ENCODE peak calls at places on chromosomes 2 and 18, in five cellular contexts. One of them, this sample, is unnamed.

GRCh38 chr2:165791811-165792454 is 2.1 kb downstream of the GALNT3 start:
- DNase-seq in WTC11: no peak
- DNase-seq in GM20000: no peak
- DNase-seq in lung: no peak
- DNase-seq in ovary: no peak
- DNase-seq in this sample: no peak

GRCh38 chr2:33426666-33427231 is 49.7 kb upstream of the RASGRP3 start:
- DNase-seq in WTC11: no peak
- DNase-seq in GM20000: no peak
- DNase-seq in lung: peak; percentile 77
- DNase-seq in ovary: no peak
- DNase-seq in this sample: no peak

GRCh38 chr18:27004056-27004829 is 138.7 kb upstream of the AQP4 start:
- DNase-seq in WTC11: no peak
- DNase-seq in GM20000: peak; percentile 7
- DNase-seq in lung: no peak
- DNase-seq in ovary: no peak
- DNase-seq in this sample: no peak

GRCh38 chr18:47334966-47335365 is 83.5 kb upstream of the SKOR2 start:
- DNase-seq in WTC11: no peak
- DNase-seq in GM20000: no peak
- DNase-seq in lung: no peak
- DNase-seq in ovary: no peak
- DNase-seq in this sample: no peak

GRCh38 chr2:95023222-95023597 is 2.3 kb upstream of the MAL start:
- DNase-seq in WTC11: no peak
- DNase-seq in GM20000: peak; percentile 71
- DNase-seq in lung: no peak
- DNase-seq in ovary: no peak
- DNase-seq in this sample: no peak

GRCh38 chr2:39326644-39327043 is 82.9 kb upstream of the CDKL4 start:
- DNase-seq in WTC11: no peak
- DNase-seq in GM20000: no peak
- DNase-seq in lung: no peak
- DNase-seq in ovary: no peak
- DNase-seq in this sample: no peak

GRCh38 chr2:71589763-71590162 is 136.4 kb downstream of the DYSF start:
- DNase-seq in WTC11: no peak
- DNase-seq in GM20000: no peak
- DNase-seq in lung: no peak
- DNase-seq in ovary: no peak
- DNase-seq in this sample: no peak

GRCh38 chr2:236871500-236872001 is 214.1 kb upstream of the COPS8 start:
- DNase-seq in WTC11: no peak
- DNase-seq in GM20000: no peak
- DNase-seq in lung: peak; percentile 45
- DNase-seq in ovary: no peak
- DNase-seq in this sample: peak; percentile 82

GRCh38 chr2:177275671-177276070 is 11.1 kb upstream of the NFE2L2 start:
- DNase-seq in WTC11: no peak
- DNase-seq in GM20000: no peak
- DNase-seq in lung: no peak
- DNase-seq in ovary: no peak
- DNase-seq in this sample: no peak

GRCh38 chr2:19540739-19541503 is 182.5 kb upstream of the OSR1 start:
- DNase-seq in WTC11: no peak
- DNase-seq in GM20000: no peak
- DNase-seq in lung: no peak
- DNase-seq in ovary: no peak
- DNase-seq in this sample: no peak

GRCh38 chr2:133362061-133362476 is 206.2 kb downstream of the NCKAP5 start:
- DNase-seq in WTC11: no peak
- DNase-seq in GM20000: no peak
- DNase-seq in lung: no peak
- DNase-seq in ovary: no peak
- DNase-seq in this sample: no peak

GRCh38 chr18:7789853-7790552 is 222.9 kb downstream of the PTPRM start:
- DNase-seq in WTC11: peak; percentile 27
- DNase-seq in GM20000: peak; percentile 5
- DNase-seq in lung: no peak
- DNase-seq in ovary: no peak
- DNase-seq in this sample: no peak

GRCh38 chr2:230011617-230012016 is 57.1 kb downstream of the SLC16A14 start:
- DNase-seq in WTC11: no peak
- DNase-seq in GM20000: no peak
- DNase-seq in lung: no peak
- DNase-seq in ovary: no peak
- DNase-seq in this sample: no peak

GRCh38 chr2:216653093-216653799 is 20.0 kb downstream of the IGFBP2 start:
- DNase-seq in WTC11: no peak
- DNase-seq in GM20000: no peak
- DNase-seq in lung: no peak
- DNase-seq in ovary: no peak
- DNase-seq in this sample: no peak

GRCh38 chr2:237731663-237732062 is 66.9 kb upstream of the RBM44 start:
- DNase-seq in WTC11: no peak
- DNase-seq in GM20000: no peak
- DNase-seq in lung: no peak
- DNase-seq in ovary: no peak
- DNase-seq in this sample: peak; percentile 82

GRCh38 chr2:24132543-24132942 is 9.3 kb downstream of the FAM228B start:
- DNase-seq in WTC11: no peak
- DNase-seq in GM20000: no peak
- DNase-seq in lung: no peak
- DNase-seq in ovary: no peak
- DNase-seq in this sample: no peak

GRCh38 chr2:190563109-190563508 is 28.6 kb upstream of the NEMP2 start:
- DNase-seq in WTC11: no peak
- DNase-seq in GM20000: no peak
- DNase-seq in lung: no peak
- DNase-seq in ovary: no peak
- DNase-seq in this sample: no peak

GRCh38 chr18:7514796-7515440 is 52.2 kb upstream of the PTPRM start:
- DNase-seq in WTC11: no peak
- DNase-seq in GM20000: no peak
- DNase-seq in lung: no peak
- DNase-seq in ovary: no peak
- DNase-seq in this sample: no peak

GRCh38 chr2:11784747-11785610 is 38.5 kb downstream of the LPIN1 start:
- DNase-seq in WTC11: peak; percentile 80
- DNase-seq in GM20000: peak; percentile 72
- DNase-seq in lung: no peak
- DNase-seq in ovary: peak; percentile 65
- DNase-seq in this sample: no peak

GRCh38 chr2:227407601-227408089 is 19.9 kb upstream of the SCYGR1 start:
- DNase-seq in WTC11: no peak
- DNase-seq in GM20000: no peak
- DNase-seq in lung: peak; percentile 60
- DNase-seq in ovary: no peak
- DNase-seq in this sample: no peak

GRCh38 chr2:51919395-51919794 is 887.5 kb upstream of the NRXN1 start:
- DNase-seq in WTC11: no peak
- DNase-seq in GM20000: no peak
- DNase-seq in lung: no peak
- DNase-seq in ovary: no peak
- DNase-seq in this sample: no peak

GRCh38 chr2:163347982-163348842 is 387.6 kb downstream of the FIGN start:
- DNase-seq in WTC11: peak; percentile 84
- DNase-seq in GM20000: no peak
- DNase-seq in lung: peak; percentile 52
- DNase-seq in ovary: peak; percentile 51
- DNase-seq in this sample: peak; percentile 92
- TF ChIP-seq CTCF in WTC11: no peak
- TF ChIP-seq CTCF in GM20000: no peak
- TF ChIP-seq CTCF in lung: no peak
- TF ChIP-seq CTCF in ovary: no peak
- TF ChIP-seq CTCF in this sample: no peak

DNA sequence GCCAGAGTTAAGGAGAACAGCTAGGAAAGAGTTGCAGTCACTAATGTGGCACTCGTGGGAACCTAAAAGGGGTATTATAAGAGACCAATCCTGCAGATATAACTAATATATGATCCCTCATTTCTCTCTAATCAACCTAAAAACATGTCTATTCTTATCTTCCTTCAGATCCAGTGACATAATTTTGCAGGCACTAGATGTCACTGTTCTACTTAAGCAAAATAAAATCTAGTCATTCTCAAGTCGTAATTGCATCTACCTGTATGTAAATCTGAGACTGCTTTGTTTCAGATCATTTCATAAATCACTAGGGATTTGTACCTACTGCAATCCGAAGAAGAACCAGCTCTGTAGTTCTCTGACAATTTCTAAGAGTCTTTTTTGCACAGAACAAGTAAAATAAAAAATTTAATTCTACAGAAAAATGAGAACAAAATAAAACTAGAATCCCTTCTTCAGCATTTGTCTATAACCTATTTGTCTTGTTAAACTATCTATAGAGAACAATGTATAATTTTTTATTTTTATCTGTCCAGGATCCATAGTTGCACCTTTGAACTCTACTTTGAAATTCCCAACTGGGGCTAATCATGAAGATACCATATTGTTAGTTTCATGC is 56.5 kb upstream of the ERBB4 start:
- DNase-seq in WTC11: no peak
- DNase-seq in GM20000: peak; percentile 7
- DNase-seq in lung: no peak
- DNase-seq in ovary: no peak
- DNase-seq in this sample: no peak
- TF ChIP-seq CTCF in WTC11: no peak
- TF ChIP-seq CTCF in GM20000: no peak
- TF ChIP-seq CTCF in lung: no peak
- TF ChIP-seq CTCF in ovary: no peak
- TF ChIP-seq CTCF in this sample: peak; percentile 46

GRCh38 chr2:222610746-222611145 is 45.1 kb downstream of the FARSB start:
- DNase-seq in WTC11: no peak
- DNase-seq in GM20000: no peak
- DNase-seq in lung: no peak
- DNase-seq in ovary: no peak
- DNase-seq in this sample: no peak
- TF ChIP-seq CTCF in WTC11: no peak
- TF ChIP-seq CTCF in GM20000: no peak
- TF ChIP-seq CTCF in lung: no peak
- TF ChIP-seq CTCF in ovary: no peak
- TF ChIP-seq CTCF in this sample: peak; percentile 22

GRCh38 chr2:241940329-241940728 is 70.8 kb downstream of the RTP5 start:
- DNase-seq in WTC11: no peak
- DNase-seq in GM20000: no peak
- DNase-seq in lung: no peak
- DNase-seq in ovary: no peak
- DNase-seq in this sample: peak; percentile 10
- TF ChIP-seq CTCF in WTC11: peak; percentile 28
- TF ChIP-seq CTCF in GM20000: peak; percentile 11
- TF ChIP-seq CTCF in lung: no peak
- TF ChIP-seq CTCF in ovary: no peak
- TF ChIP-seq CTCF in this sample: peak; percentile 21

DNA sequence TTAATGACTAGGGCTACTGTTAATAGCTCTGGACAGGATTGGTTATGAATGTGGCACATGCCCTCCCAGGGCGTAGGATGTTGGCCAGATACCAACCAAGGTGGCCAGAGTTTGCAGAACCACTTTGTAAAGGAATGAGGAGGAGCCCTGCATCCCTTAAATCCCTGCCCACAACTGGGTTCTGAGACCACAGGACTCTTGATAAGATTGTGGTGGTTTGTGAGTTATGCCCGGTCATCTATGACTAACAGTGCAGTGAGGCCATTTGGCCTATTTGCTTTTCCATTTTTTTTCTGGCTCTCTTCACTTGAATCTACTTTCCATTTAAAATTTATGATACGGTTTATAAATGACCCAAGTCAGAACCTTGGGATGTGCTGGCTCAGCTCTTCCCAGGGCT is 294.5 kb downstream of the PRKCE start:
- DNase-seq in WTC11: no peak
- DNase-seq in GM20000: no peak
- DNase-seq in lung: no peak
- DNase-seq in ovary: no peak
- DNase-seq in this sample: no peak
- TF ChIP-seq CTCF in WTC11: no peak
- TF ChIP-seq CTCF in GM20000: no peak
- TF ChIP-seq CTCF in lung: no peak
- TF ChIP-seq CTCF in ovary: no peak
- TF ChIP-seq CTCF in this sample: no peak

GRCh38 chr2:204977914-204978313 is 432.6 kb downstream of the PARD3B start:
- DNase-seq in WTC11: peak; percentile 34
- DNase-seq in GM20000: no peak
- DNase-seq in lung: no peak
- DNase-seq in ovary: no peak
- DNase-seq in this sample: no peak
- TF ChIP-seq CTCF in WTC11: no peak
- TF ChIP-seq CTCF in GM20000: no peak
- TF ChIP-seq CTCF in lung: no peak
- TF ChIP-seq CTCF in ovary: no peak
- TF ChIP-seq CTCF in this sample: peak; percentile 26